ENCODE peak calls at places on chromosomes 13 and 19, in four cellular contexts. Z is WTC11, S is mammary epithelial cell, P is fibroblast of the aortic adventitia. Q is an unnamed sample.

GRCh38 chr13:46543307-46543706 is 9.7 kb upstream of the LRCH1 start:
- DNase-seq in Z (no peak), S (no peak), P (no peak), Q (peak)

GRCh38 chr19:40357655-40358054 is 9.2 kb downstream of the PLD3 start:
- DNase-seq in Z (no peak), S (no peak), P (no peak), Q (no peak)

GRCh38 chr13:60019119-60019993 is 144.4 kb downstream of the DIAPH3 start:
- DNase-seq in Z (no peak), S (peak), P (peak), Q (no peak)

GRCh38 chr13:50387124-50387581 is 371.9 kb downstream of the KCNRG start:
- DNase-seq in Z (peak), S (no peak), P (peak), Q (peak)

GRCh38 chr19:30334841-30335240 is 37.3 kb upstream of the ZNF536 start:
- DNase-seq in Z (no peak), S (no peak), P (no peak), Q (no peak)

GRCh38 chr19:14161305-14161704 is 24.9 kb upstream of the ASF1B start:
- DNase-seq in Z (no peak), S (no peak), P (no peak), Q (no peak)

GRCh38 chr19:7442423-7442822 is 46.4 kb downstream of the PEX11G start:
- DNase-seq in Z (no peak), S (no peak), P (no peak), Q (no peak)

GRCh38 chr13:84570831-84571230 is 688.6 kb upstream of the SLITRK1 start:
- DNase-seq in Z (no peak), S (no peak), P (peak), Q (no peak)

GRCh38 chr19:36257512-36257876 is 42.6 kb downstream of the ZNF146 start:
- DNase-seq in Z (peak), S (no peak), P (no peak), Q (peak)

GRCh38 chr19:20287070-20287469 is 120.1 kb downstream of the ZNF486 start:
- DNase-seq in Z (no peak), S (no peak), P (no peak), Q (no peak)

GRCh38 chr13:40910324-40911050 is 108.6 kb downstream of the ELF1 start:
- DNase-seq in Z (no peak), S (peak), P (peak), Q (no peak)

GRCh38 chr13:29523199-29523931 is 72.1 kb downstream of the SLC7A1 start:
- DNase-seq in Z (no peak), S (no peak), P (peak), Q (no peak)

GRCh38 chr13:78764665-78765064 is 105.7 kb upstream of the OBI1 start:
- DNase-seq in Z (peak), S (no peak), P (no peak), Q (no peak)

GRCh38 chr19:49534632-49535385 is 7.0 kb downstream of the RCN3 start:
- DNase-seq in Z (no peak), S (no peak), P (no peak), Q (no peak)

GRCh38 chr13:113947321-113948033 is 26.4 kb downstream of the C13orf46 start:
- DNase-seq in Z (peak), S (peak), P (peak), Q (no peak)

GRCh38 chr13:109151255-109151654 is 521.8 kb downstream of the MYO16 start:
- DNase-seq in Z (no peak), S (peak), P (no peak), Q (no peak)

GRCh38 chr13:28494537-28494860 is 429 bp downstream of the FLT1 start:
- DNase-seq in Z (no peak), S (peak), P (no peak), Q (peak)

GRCh38 chr19:9528757-9529336 is 9.6 kb downstream of the ZNF426 start:
- DNase-seq in Z (no peak), S (no peak), P (peak), Q (no peak)

GRCh38 chr13:111280666-111281577 is 39.5 kb upstream of the TEX29 start:
- DNase-seq in Z (no peak), S (no peak), P (peak), Q (no peak)

GRCh38 chr19:48403606-48404005 is 10.1 kb downstream of the GRIN2D start:
- DNase-seq in Z (peak), S (peak), P (peak), Q (peak)

GRCh38 chr19:1605236-1606137 is at the start of gene UQCR11:
- DNase-seq in Z (peak), S (peak), P (peak), Q (peak)
- TF ChIP-seq CTCF in Z (no peak), S (peak), P (peak), Q (no peak)

GRCh38 chr19:53365134-53365898 is at the start of gene ZNF525:
- DNase-seq in Z (peak), S (peak), P (peak), Q (peak)
- TF ChIP-seq CTCF in Z (peak), S (no peak), P (peak), Q (peak)

GRCh38 chr13:27341616-27342015 is 71.0 kb downstream of the RASL11A start:
- DNase-seq in Z (no peak), S (no peak), P (no peak), Q (no peak)

GRCh38 chr13:27338816-27339215 is 68.2 kb downstream of the RASL11A start:
- DNase-seq in Z (peak), S (no peak), P (no peak), Q (peak)

GRCh38 chr13:27336005-27336673 is 65.5 kb downstream of the RASL11A start:
- DNase-seq in Z (no peak), S (peak), P (peak), Q (no peak)

GRCh38 chr13:27338207-27338606 is 67.6 kb downstream of the RASL11A start:
- DNase-seq in Z (no peak), S (no peak), P (no peak), Q (no peak)

DNA sequence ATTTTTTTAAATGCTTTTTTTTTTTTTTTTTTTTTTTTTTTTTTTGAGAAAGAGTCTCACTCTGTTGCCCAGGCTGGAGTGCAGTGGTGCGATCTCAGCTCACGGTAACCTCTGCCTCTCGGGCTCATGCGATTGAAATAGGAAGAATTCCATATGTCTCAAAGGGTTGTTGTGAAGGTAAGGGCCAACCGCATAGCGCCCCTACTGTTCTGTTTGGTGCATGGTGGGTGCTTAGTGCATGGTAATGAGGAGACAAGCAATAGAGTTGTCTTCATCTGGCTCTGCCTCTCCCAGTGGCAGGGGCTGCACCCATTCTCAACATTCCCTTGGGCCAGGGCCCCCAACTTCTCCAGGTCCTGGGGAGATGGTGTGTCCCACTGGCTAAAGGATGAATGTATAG is 68.7 kb downstream of the RASL11A start:
- DNase-seq in Z (peak), S (peak), P (peak), Q (peak)
- TF ChIP-seq CTCF in Z (peak), S (peak), P (peak), Q (peak)

GRCh38 chr13:39765801-39766463 is 110.5 kb downstream of the COG6 start:
- DNase-seq in Z (peak), S (peak), P (no peak), Q (peak)
- TF ChIP-seq CTCF in Z (no peak), S (peak), P (no peak), Q (no peak)

DNA sequence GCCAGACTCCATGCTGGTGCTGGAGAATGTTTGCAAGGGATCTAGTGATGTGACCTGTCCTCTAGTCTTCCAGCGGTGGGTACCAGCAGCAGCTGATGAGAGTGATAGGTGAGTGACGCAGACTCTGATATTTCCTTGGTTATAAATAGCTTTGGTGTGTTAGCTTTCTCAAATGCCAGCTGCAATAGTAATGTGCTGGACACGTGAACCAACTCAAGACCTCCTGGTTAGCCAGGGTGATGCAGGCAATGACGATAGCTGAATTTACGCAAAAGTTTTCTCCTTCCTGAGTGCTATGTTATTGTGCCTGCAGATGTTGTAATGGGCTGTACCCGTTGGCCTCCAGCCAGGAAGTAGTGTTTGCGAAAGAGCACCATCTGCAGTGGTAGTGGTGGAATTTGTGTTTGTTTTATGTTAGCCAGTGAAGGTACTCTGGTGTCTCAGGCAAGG is 129.5 kb downstream of the CYSLTR2 start:
- DNase-seq in Z (no peak), S (peak), P (peak), Q (no peak)
- TF ChIP-seq CTCF in Z (no peak), S (no peak), P (peak), Q (no peak)

GRCh38 chr19:38250428-38250820 is 5.8 kb downstream of the PPP1R14A start:
- DNase-seq in Z (no peak), S (no peak), P (no peak), Q (no peak)
- TF ChIP-seq CTCF in Z (no peak), S (no peak), P (no peak), Q (no peak)

GRCh38 chr19:55169136-55169535 is 2.7 kb upstream of the DNAAF3 start:
- DNase-seq in Z (no peak), S (no peak), P (no peak), Q (no peak)

GRCh38 chr19:55166530-55167268 is at the start of gene DNAAF3:
- DNase-seq in Z (peak), S (peak), P (peak), Q (peak)

GRCh38 chr19:55160986-55161365 is 3.4 kb upstream of the TNNI3 start:
- DNase-seq in Z (no peak), S (no peak), P (no peak), Q (no peak)

GRCh38 chr19:55161571-55162322 is 4.2 kb upstream of the TNNI3 start:
- DNase-seq in Z (peak), S (no peak), P (no peak), Q (no peak)

DNA sequence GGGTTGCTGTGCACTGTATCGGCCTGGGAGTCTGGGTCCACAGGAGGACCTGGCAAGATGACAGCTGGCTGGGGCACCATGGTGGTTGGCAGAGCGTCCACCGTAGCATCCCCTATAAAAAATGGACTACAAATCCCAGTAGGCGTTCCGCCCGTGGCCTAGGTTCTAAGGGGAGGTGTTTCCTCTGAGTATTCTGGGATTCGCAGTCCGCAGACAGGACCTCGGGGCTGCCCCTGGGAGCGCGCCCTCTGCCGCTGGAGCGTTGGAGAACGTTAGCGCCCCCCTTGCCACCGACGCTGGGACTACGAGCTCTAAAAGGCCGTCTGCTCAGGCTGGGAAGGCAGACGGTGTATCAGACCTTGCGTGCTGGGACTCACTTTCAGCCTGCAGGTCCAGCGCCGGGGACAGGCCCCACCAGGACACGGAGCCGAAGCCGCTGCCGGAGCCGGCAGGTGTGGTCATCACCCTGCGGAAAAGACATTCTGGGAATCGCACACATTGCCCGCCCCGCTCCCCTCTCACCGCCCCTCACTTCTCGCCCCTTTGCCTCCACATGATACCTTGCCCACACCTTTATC is 372 bp downstream of the DNAAF3 start:
- DNase-seq in Z (peak), S (peak), P (peak), Q (peak)
- TF ChIP-seq CTCF in Z (peak), S (peak), P (peak), Q (peak)

Q was measured in glutamatergic neuron.